ENCODE peak calls at places on chromosomes 3 and 15, in five cellular contexts. H is fibroblast of lung, U is GM12878, Q is OCI-LY7, A is GM23248. W is an unnamed sample.
A peak's percentile ranks its signal among the peaks of the same experiment; 100 is the strongest.

GRCh38 chr15:35427091-35427490 is 118.9 kb downstream of the DPH6 start:
- DNase-seq in H (peak; percentile 78), U (no peak), A (peak; percentile 66), Q (no peak), W (no peak)

GRCh38 chr3:126472277-126473006 is 3.2 kb downstream of the ZXDC start:
- DNase-seq in H (peak; percentile 81), U (peak; percentile 21), Q (peak; percentile 15), A (peak; percentile 98), W (peak; percentile 95)

GRCh38 chr15:35548435-35548834 is 2.5 kb upstream of the DPH6 start:
- DNase-seq in U (no peak), Q (no peak), A (no peak), H (no peak), W (no peak)

GRCh38 chr3:187713504-187713903 is 11.1 kb upstream of the RTP2 start:
- DNase-seq in U (no peak), H (peak; percentile 57), A (peak; percentile 32), Q (no peak), W (no peak)

GRCh38 chr3:80785475-80785874 is 976.0 kb downstream of the GBE1 start:
- DNase-seq in A (peak; percentile 9), Q (no peak), H (no peak), U (no peak), W (no peak)

GRCh38 chr3:34957707-34958106 is 681.6 kb upstream of the ARPP21 start:
- DNase-seq in A (no peak), U (no peak), H (no peak), Q (no peak), W (no peak)

GRCh38 chr15:32829441-32829840 is 111.6 kb downstream of the GREM1 start:
- DNase-seq in H (peak; percentile 23), A (no peak), U (no peak), Q (no peak), W (no peak)

GRCh38 chr3:152738656-152739055 is 96.3 kb upstream of the P2RY1 start:
- DNase-seq in H (peak; percentile 86), U (peak; percentile 60), Q (no peak), A (peak; percentile 53), W (no peak)

GRCh38 chr15:45645026-45645980 is 10.5 kb downstream of the SQOR start:
- DNase-seq in H (peak; percentile 58), U (no peak), A (peak; percentile 82), Q (no peak), W (peak; percentile 85)

DNA sequence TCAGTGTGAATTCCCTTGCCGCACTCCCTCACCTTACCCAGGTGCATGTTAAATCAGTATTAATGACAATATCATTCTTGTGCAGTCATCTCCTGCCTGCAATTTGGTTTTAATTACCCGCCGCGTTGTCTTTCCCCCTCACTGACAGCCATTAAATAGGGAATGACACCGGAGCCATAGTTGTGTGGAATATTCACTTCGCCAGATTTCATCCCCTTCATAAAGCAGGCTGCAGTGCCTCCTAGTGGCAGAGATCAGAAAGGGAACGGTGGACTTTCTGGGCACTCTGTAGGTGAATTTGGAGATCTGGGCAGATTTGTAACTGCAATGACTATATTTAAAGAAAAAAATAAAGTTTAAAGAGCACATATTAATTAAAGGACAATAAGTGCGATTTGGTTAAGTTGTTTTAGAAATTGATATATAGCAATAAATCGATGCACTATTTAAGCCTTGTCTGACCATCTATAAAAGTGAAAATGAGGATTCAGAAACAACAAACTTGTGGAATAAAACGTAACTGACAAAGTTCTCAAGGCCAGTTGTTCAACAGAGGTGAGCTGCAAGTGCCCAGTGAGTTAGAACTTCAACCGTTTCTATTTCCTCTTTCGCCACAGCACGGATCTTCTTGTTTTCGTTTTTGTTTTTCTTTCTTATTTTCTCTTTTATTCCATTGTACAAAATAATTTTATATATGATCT is 725.1 kb upstream of the ARRDC4 start:
- DNase-seq in Q (peak; percentile 5), H (peak; percentile 75), A (peak; percentile 71), U (no peak), W (peak; percentile 78)
- H2AFZ ChIP-seq in Q (no peak overlapping the region), H (peak overlapping the region; percentile 55), A (no peak overlapping the region), U (no peak overlapping the region), W (no peak overlapping the region)

GRCh38 chr3:53073553-53074365 is 27.9 kb upstream of the SFMBT1 start:
- DNase-seq in Q (no peak), U (no peak), A (no peak), H (no peak), W (no peak)
- H3K4me3 ChIP-seq in Q (peak overlapping the region; percentile 69), U (peak overlapping the region; percentile 85), A (peak overlapping the region; percentile 79), H (no peak overlapping the region), W (peak overlapping the region; percentile 85)

GRCh38 chr3:154121236-154122095 is at the start of gene ARHGEF26:
- DNase-seq in A (peak; percentile 69), U (no peak), H (peak; percentile 67), Q (peak; percentile 72), W (peak; percentile 93)

GRCh38 chr3:154125378-154126030 is 4.3 kb downstream of the ARHGEF26 start:
- DNase-seq in Q (no peak), A (no peak), U (no peak), H (no peak), W (no peak)

GRCh38 chr3:154120903-154121235 is 321 bp upstream of the ARHGEF26 start:
- DNase-seq in A (peak; percentile 55), Q (no peak), U (no peak), H (no peak), W (no peak)

GRCh38 chr3:154122096-154122911 is 1.1 kb downstream of the ARHGEF26 start:
- DNase-seq in A (peak; percentile 20), Q (no peak), H (no peak), U (no peak), W (peak; percentile 81)

DNA sequence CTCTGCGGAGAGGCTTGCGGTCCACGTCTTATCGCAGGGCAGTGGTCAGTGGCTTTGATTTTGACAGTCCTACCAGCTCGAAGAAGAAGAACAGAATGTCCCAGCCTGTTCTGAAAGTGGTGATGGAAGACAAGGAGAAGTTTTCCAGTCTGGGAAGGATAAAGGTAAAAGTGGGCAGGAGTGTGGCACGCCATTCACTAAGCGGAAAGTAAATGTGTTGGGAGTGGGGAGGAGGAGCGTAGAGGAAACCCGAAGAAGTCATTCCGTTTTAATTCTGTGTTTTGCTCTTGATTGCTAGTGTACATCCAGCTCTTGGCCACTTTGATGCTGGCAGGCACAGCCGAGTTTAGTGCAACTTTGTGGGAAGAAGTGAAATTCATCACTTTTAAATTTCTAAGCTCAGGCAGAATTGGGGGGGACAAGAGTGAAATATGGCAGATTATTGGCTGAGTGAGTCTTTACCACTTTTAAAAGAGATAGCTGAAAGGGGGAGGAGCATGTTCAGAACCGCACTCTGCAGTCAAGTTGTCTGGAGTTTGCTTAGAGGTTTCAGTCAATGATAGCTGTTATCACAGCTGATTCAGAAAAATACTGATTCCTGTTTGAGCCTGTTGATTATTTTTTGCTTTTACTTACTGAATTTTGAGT is 1.8 kb downstream of the ARHGEF26 start:
- DNase-seq in U (no peak), A (peak; percentile 23), H (peak; percentile 31), Q (no peak), W (peak; percentile 85)
- H2AFZ ChIP-seq in U (no peak overlapping the region), A (peak overlapping the region; percentile 92), H (peak overlapping the region; percentile 92), Q (no peak overlapping the region), W (peak overlapping the region; percentile 95)

DNA sequence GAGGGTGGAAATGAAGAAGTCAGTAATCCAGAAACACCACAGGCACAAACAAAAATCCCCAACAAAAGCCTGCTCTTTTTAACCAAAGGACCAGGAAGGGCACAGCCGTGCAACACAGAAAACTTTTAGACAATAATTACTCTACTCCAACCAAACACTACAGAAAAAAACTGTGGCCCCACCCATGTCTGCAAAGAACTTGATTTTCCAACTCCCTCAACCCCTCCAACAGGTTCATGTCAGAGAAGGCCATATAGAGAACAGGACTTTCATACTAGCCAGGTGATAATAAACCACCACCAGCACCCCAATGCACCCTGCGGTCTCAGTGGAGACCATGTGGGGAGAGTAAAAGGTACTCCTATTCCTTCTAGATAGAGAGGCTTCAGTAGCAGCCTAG is 16.8 kb downstream of the PHC3 start:
- DNase-seq in H (no peak), A (no peak), U (no peak), Q (no peak), W (no peak)
- H3K4me3 ChIP-seq in H (no peak overlapping the region), A (no peak overlapping the region), U (no peak overlapping the region), Q (no peak overlapping the region), W (no peak overlapping the region)

DNA sequence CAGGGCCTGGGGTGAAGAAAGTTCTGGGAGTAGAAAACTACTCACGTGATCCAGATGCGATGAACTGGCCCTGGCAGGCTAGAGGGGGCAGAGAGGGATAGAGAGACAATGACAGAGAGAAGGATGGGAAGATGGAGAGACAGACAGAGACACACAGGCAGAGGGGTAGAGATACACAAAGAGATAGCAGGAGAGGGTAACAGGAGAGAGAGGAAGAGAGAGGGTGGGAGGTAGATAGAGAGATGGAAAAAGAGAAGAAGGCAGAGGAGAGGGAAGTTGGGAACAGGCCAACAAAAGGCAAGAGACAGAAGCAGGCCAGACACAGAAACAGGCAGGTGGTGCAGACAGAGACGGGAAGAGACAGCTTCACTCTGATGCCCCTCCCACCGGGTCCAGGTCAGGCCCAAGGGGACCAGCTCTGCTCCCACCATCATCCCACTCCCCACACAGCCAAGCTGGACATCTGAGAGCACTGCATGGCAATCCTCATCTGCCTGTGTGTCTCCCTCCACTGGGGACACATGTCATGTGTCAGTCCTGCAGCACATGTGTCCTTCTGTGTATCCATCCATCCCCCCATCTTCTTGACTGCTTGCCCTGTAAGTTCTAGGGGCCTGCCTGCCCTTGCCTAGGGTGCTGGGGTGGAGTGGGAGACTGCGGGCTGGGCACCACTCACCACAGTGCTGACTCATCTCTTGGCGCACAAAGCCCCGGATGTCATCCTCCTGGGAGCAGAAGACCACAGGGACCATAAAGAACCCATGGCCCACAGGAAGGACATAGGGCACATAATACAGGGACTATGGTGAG is 2.2 kb upstream of the UCN2 start:
- DNase-seq in A (peak; percentile 86), U (no peak), Q (no peak), H (peak; percentile 73), W (peak; percentile 99)
- H2AFZ ChIP-seq in A (no peak overlapping the region), U (no peak overlapping the region), Q (no peak overlapping the region), H (no peak overlapping the region), W (peak overlapping the region; percentile 68)

GRCh38 chr3:183551930-183552329 is 3.6 kb downstream of the KLHL6 start:
- DNase-seq in H (no peak), Q (peak; percentile 78), U (no peak), A (no peak), W (no peak)
- H3K4me3 ChIP-seq in H (no peak overlapping the region), Q (peak overlapping the region; percentile 97), U (peak overlapping the region; percentile 51), A (no peak overlapping the region), W (no peak overlapping the region)

DNA sequence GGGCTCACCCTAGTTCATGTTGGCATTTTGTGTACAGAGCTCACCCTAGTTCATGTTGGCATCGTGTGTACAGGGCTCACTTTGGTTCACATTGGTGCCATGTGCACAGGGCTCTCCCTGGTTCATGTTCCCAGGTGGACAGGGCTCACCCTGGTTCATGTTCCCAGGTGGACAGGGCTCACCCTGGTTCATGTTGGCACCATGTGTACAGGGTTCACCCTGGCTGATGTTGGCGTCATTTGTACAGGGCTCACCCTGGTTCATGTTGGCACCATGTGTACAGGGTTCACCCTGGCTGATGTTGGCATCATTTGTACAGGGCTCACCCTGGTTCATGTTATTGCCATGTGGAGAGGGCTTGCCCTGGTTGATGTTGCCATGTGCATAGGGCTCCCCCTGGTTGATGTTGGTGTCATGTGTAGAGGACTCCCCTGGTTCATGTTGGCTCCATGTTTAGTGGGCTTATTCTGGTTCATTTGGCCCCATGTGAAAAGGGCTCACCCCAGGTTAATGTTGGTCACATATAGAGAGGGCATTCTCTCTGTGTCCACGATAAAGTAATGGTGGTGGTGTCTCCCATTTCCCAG is 31.7 kb upstream of the NR2C2 start:
- DNase-seq in H (no peak), A (peak; percentile 11), Q (peak; percentile 8), U (no peak), W (no peak)
- H2AFZ ChIP-seq in H (no peak overlapping the region), A (no peak overlapping the region), Q (no peak overlapping the region), U (no peak overlapping the region), W (no peak overlapping the region)

W was measured in osteoblast.